ENCODE peak calls at places on chromosome 19, in seven cellular contexts. B is posterior vena cava, D is NCI-H345, G is adrenal gland, O is LHCN-M2, I is GM20000, L is COR-L47. Z is an unnamed sample.

GRCh38 chr19:37896142-37896541 is 10.3 kb downstream of the WDR87 start:
- DNase-seq in D (no peak), B (no peak), I (no peak), G (no peak), L (no peak), O (no peak), Z (no peak)

GRCh38 chr19:1672038-1672768 is 19.8 kb upstream of the TCF3 start:
- DNase-seq in G (peak), B (no peak), L (no peak), O (no peak), I (peak), D (no peak), Z (peak)

GRCh38 chr19:1064661-1065605 is 2.0 kb upstream of the ARHGAP45 start:
- DNase-seq in I (peak), L (peak), G (peak), B (peak), O (no peak), D (peak), Z (peak)

GRCh38 chr19:11435833-11436313 is 438 bp downstream of the PRKCSH start:
- DNase-seq in D (no peak), I (no peak), O (peak), L (no peak), G (no peak), B (no peak), Z (no peak)

GRCh38 chr19:5354403-5354802 is 13.8 kb upstream of the PTPRS start:
- DNase-seq in O (no peak), L (no peak), I (peak), G (no peak), D (no peak), B (no peak), Z (no peak)

GRCh38 chr19:55857974-55858373 is 21.6 kb downstream of the NLRP4 start:
- DNase-seq in D (no peak), B (no peak), L (no peak), G (no peak), O (no peak), I (no peak), Z (no peak)

GRCh38 chr19:50427997-50428425 is 4.7 kb upstream of the MYBPC2 start:
- DNase-seq in G (peak), O (peak), B (peak), D (no peak), L (no peak), I (no peak), Z (peak)

GRCh38 chr19:50444059-50444458 is 11.4 kb downstream of the MYBPC2 start:
- DNase-seq in O (no peak), B (no peak), I (no peak), D (no peak), G (no peak), L (no peak), Z (no peak)

GRCh38 chr19:46863818-46864629 is 3.2 kb downstream of the ARHGAP35 start:
- DNase-seq in I (no peak), B (peak), G (no peak), O (peak), L (no peak), D (no peak), Z (peak)

GRCh38 chr19:2191456-2191931 is 27.8 kb downstream of the DOT1L start:
- DNase-seq in D (no peak), L (no peak), B (no peak), O (no peak), G (no peak), I (no peak), Z (no peak)

GRCh38 chr19:5466814-5467291 is 11.6 kb downstream of the ZNRF4 start:
- DNase-seq in D (peak), B (no peak), O (peak), L (peak), I (no peak), G (no peak), Z (no peak)

GRCh38 chr19:35029737-35030256 is 473 bp upstream of the SCN1B start:
- DNase-seq in G (no peak), I (no peak), B (no peak), D (no peak), L (no peak), O (no peak), Z (no peak)

GRCh38 chr19:10885241-10886169 is 14.2 kb downstream of the CARM1 start:
- DNase-seq in L (no peak), I (no peak), G (no peak), B (no peak), D (no peak), O (no peak), Z (no peak)

GRCh38 chr19:618247-618619 is 15.1 kb downstream of the POLRMT start:
- DNase-seq in D (no peak), G (no peak), L (no peak), O (no peak), I (no peak), B (no peak), Z (no peak)

GRCh38 chr19:49182848-49183375 is 25.3 kb downstream of the TRPM4 start:
- DNase-seq in O (no peak), D (no peak), B (peak), L (no peak), G (no peak), I (no peak), Z (no peak)

GRCh38 chr19:54388001-54388802 is 23.5 kb upstream of the LAIR1 start:
- DNase-seq in G (peak), I (peak), O (no peak), L (no peak), B (no peak), D (no peak), Z (no peak)

GRCh38 chr19:39306075-39306474 is 9.9 kb downstream of the IFNL1 start:
- DNase-seq in D (no peak), I (no peak), L (no peak), B (no peak), G (no peak), O (no peak), Z (no peak)

GRCh38 chr19:30877591-30878230 is 471.5 kb downstream of the TSHZ3 start:
- DNase-seq in D (no peak), L (no peak), G (peak), O (no peak), B (no peak), I (no peak), Z (no peak)

GRCh38 chr19:48772503-48772953 is 17.2 kb downstream of the FGF21 start:
- DNase-seq in B (no peak), I (no peak), G (peak), D (no peak), L (no peak), O (no peak), Z (no peak)

GRCh38 chr19:11699931-11700794 is 38.6 kb downstream of the ZNF823 start:
- DNase-seq in D (peak), G (peak), B (no peak), O (peak), I (peak), L (peak), Z (peak)

GRCh38 chr19:750640-751423 is at the start of gene MISP:
- DNase-seq in G (no peak), O (no peak), I (no peak), L (peak), D (peak), B (no peak), Z (no peak)

GRCh38 chr19:15628236-15629002 is 12.3 kb upstream of the CYP4F3 start:
- DNase-seq in D (no peak), L (no peak), I (no peak), G (no peak), O (no peak), B (no peak), Z (no peak)

GRCh38 chr19:43624933-43625332 is 5.5 kb upstream of the ZNF428 start:
- DNase-seq in B (no peak), D (no peak), L (no peak), O (no peak), I (peak), G (peak), Z (no peak)

GRCh38 chr19:1400281-1401137 is 833 bp downstream of the GAMT start:
- DNase-seq in O (peak), D (peak), L (no peak), B (no peak), I (peak), G (peak), Z (no peak)

Z was measured in HCEC 1CT.